ENCODE peak calls at places on chromosomes 12 and 14, in four cellular contexts. B is B cell, Q is iris pigment epithelial cell, C is T-helper 9 cell. M is an unnamed sample.

GRCh38 chr14:37709419-37710195 is 114.2 kb downstream of the TTC6 start:
- DNase-seq in B (no peak), Q (peak; percentile 41), C (no peak), M (no peak)

GRCh38 chr14:105092124-105092911 is 27.1 kb upstream of the GPR132 start:
- DNase-seq in B (peak; percentile 43), Q (no peak), C (no peak), M (no peak)

GRCh38 chr12:106602071-106602470 is 19.3 kb downstream of the RFX4 start:
- DNase-seq in B (no peak), Q (no peak), C (no peak), M (no peak)

GRCh38 chr12:25653487-25654175 is 100.5 kb upstream of the LMNTD1 start:
- DNase-seq in B (no peak), Q (no peak), C (no peak), M (no peak)

GRCh38 chr14:103688906-103689902 is 26.0 kb downstream of the XRCC3 start:
- DNase-seq in B (no peak), Q (peak; percentile 69), C (no peak), M (no peak)

GRCh38 chr14:103057028-103057371 is 349 bp downstream of the CDC42BPB start:
- DNase-seq in B (peak; percentile 56), Q (peak; percentile 44), C (no peak), M (no peak)

GRCh38 chr12:119649202-119649808 is 18.6 kb upstream of the PRKAB1 start:
- DNase-seq in B (peak; percentile 18), Q (peak; percentile 10), C (no peak), M (no peak)

GRCh38 chr14:61512508-61512907 is 182.8 kb upstream of the HIF1A start:
- DNase-seq in B (no peak), Q (peak; percentile 92), C (no peak), M (no peak)

GRCh38 chr14:56150645-56151345 is 32.6 kb downstream of the PELI2 start:
- DNase-seq in B (no peak), Q (no peak), C (no peak), M (no peak)

GRCh38 chr12:124767075-124767821 is 96.4 kb downstream of the SCARB1 start:
- DNase-seq in B (peak; percentile 85), Q (peak; percentile 50), C (peak; percentile 75), M (peak; percentile 86)

GRCh38 chr12:131075194-131075593 is 121.5 kb downstream of the ADGRD1 start:
- DNase-seq in B (no peak), Q (no peak), C (no peak), M (no peak)

GRCh38 chr12:12518919-12519318 is 43.7 kb downstream of the DUSP16 start:
- DNase-seq in B (no peak), Q (peak; percentile 51), C (no peak), M (no peak)

GRCh38 chr12:27970391-27970980 is 2.0 kb downstream of the PTHLH start:
- DNase-seq in B (no peak), Q (peak; percentile 49), C (no peak), M (peak; percentile 26)

GRCh38 chr14:31536201-31536960 is 24.8 kb upstream of the NUBPL start:
- DNase-seq in B (no peak), Q (no peak), C (no peak), M (no peak)

GRCh38 chr12:44589697-44590096 is 286.4 kb downstream of the NELL2 start:
- DNase-seq in B (no peak), Q (peak; percentile 16), C (no peak), M (no peak)

GRCh38 chr12:109304485-109304884 is 4.6 kb downstream of the FOXN4 start:
- DNase-seq in B (no peak), Q (no peak), C (no peak), M (no peak)

GRCh38 chr14:72515779-72516770 is 377.8 kb downstream of the DPF3 start:
- DNase-seq in B (no peak), Q (peak; percentile 35), C (no peak), M (no peak)

GRCh38 chr12:356276-356988 is 32.7 kb downstream of the KDM5A start:
- DNase-seq in B (no peak), Q (peak; percentile 73), C (no peak), M (no peak)

GRCh38 chr12:6264402-6265037 is 46.0 kb upstream of the PLEKHG6 start:
- DNase-seq in B (no peak), Q (peak; percentile 16), C (no peak), M (no peak)

GRCh38 chr12:113980537-113981337 is 14.6 kb upstream of the RBM19 start:
- DNase-seq in B (peak; percentile 44), Q (peak; percentile 67), C (peak; percentile 9), M (no peak)

GRCh38 chr14:99757331-99758070 is 35.7 kb upstream of the EML1 start:
- DNase-seq in B (no peak), Q (peak; percentile 96), C (no peak), M (no peak)

GRCh38 chr14:29654910-29655590 is 272.6 kb downstream of the PRKD1 start:
- DNase-seq in B (no peak), Q (peak; percentile 75), C (no peak), M (no peak)

GRCh38 chr12:124457287-124458219 is 109.9 kb downstream of the NCOR2 start:
- DNase-seq in B (peak; percentile 69), Q (peak; percentile 74), C (peak; percentile 54), M (peak; percentile 78)

GRCh38 chr14:105023791-105024480 is 3.1 kb upstream of the CDCA4 start:
- DNase-seq in B (no peak), Q (peak; percentile 86), C (no peak), M (no peak)

GRCh38 chr12:121529184-121529583 is 51.6 kb downstream of the KDM2B start:
- DNase-seq in B (no peak), Q (no peak), C (no peak), M (no peak)

GRCh38 chr12:104877107-104877705 is 80.9 kb downstream of the SLC41A2 start:
- DNase-seq in B (peak; percentile 57), Q (peak; percentile 57), C (peak; percentile 12), M (no peak)

GRCh38 chr12:20024194-20024593 is 344.1 kb upstream of the PDE3A start:
- DNase-seq in B (no peak), Q (no peak), C (no peak), M (no peak)

GRCh38 chr14:28163261-28163660 is 603.3 kb upstream of the FOXG1 start:
- DNase-seq in B (no peak), Q (no peak), C (no peak), M (no peak)

M was measured in GM06990.